ENCODE peak calls at places on chromosomes 2 and 18, in ten cellular contexts. Z, Q, C, R, T, D, M, F, B and L are unnamed samples.

GRCh38 chr18:2911533-2911932 is 64.7 kb downstream of the EMILIN2 start:
- DNase-seq in Z (no peak), Q (no peak), C (no peak), R (no peak), T (no peak), D (no peak), M (no peak), F (no peak), B (no peak), L (no peak)

GRCh38 chr2:102910724-102911123 is 148.9 kb downstream of the TMEM182 start:
- DNase-seq in Z (no peak), Q (no peak), C (no peak), R (no peak), T (no peak), D (no peak), M (no peak), F (no peak), B (no peak), L (no peak)

GRCh38 chr2:1553671-1554295 is 140.5 kb downstream of the TPO start:
- DNase-seq in Z (no peak), Q (no peak), C (peak; percentile 69), R (no peak), T (peak; percentile 59), D (no peak), M (no peak), F (no peak), B (peak; percentile 69), L (no peak)

GRCh38 chr2:156327835-156328401 is 4.6 kb downstream of the NR4A2 start:
- DNase-seq in Z (no peak), Q (no peak), C (no peak), R (no peak), T (no peak), D (no peak), M (no peak), F (no peak), B (no peak), L (no peak)

GRCh38 chr18:80143876-80144275 is 34.8 kb downstream of the ADNP2 start:
- DNase-seq in Z (no peak), Q (no peak), C (peak; percentile 36), R (no peak), T (no peak), D (no peak), M (no peak), F (no peak), B (peak; percentile 35), L (no peak)

GRCh38 chr18:78665644-78666043 is 314.0 kb upstream of the SALL3 start:
- DNase-seq in Z (no peak), Q (no peak), C (no peak), R (no peak), T (no peak), D (no peak), M (no peak), F (no peak), B (no peak), L (no peak)

GRCh38 chr18:59453468-59453961 is 94.5 kb upstream of the LMAN1 start:
- DNase-seq in Z (no peak), Q (no peak), C (no peak), R (no peak), T (no peak), D (no peak), M (no peak), F (peak; percentile 97), B (no peak), L (no peak)

GRCh38 chr2:227545990-227546389 is 52.7 kb upstream of the SCYGR2 start:
- DNase-seq in Z (no peak), Q (peak; percentile 28), C (peak; percentile 22), R (no peak), T (no peak), D (no peak), M (no peak), F (peak; percentile 40), B (peak; percentile 2), L (no peak)

GRCh38 chr2:74383254-74383653 is 3.1 kb upstream of the DCTN1 start:
- DNase-seq in Z (no peak), Q (no peak), C (peak; percentile 83), R (no peak), T (peak; percentile 44), D (no peak), M (no peak), F (peak; percentile 66), B (peak; percentile 41), L (no peak)

GRCh38 chr2:195613922-195614321 is 43.1 kb upstream of the SLC39A10 start:
- DNase-seq in Z (no peak), Q (no peak), C (peak; percentile 89), R (no peak), T (peak; percentile 77), D (no peak), M (no peak), F (peak; percentile 41), B (peak; percentile 95), L (no peak)

GRCh38 chr2:27645197-27645596 is 16.3 kb downstream of the GPN1 start:
- DNase-seq in Z (no peak), Q (no peak), C (no peak), R (no peak), T (no peak), D (no peak), M (no peak), F (no peak), B (no peak), L (no peak)

GRCh38 chr2:119482481-119483394 is 41.5 kb downstream of the SCTR start:
- DNase-seq in Z (peak; percentile 31), Q (no peak), C (no peak), R (no peak), T (no peak), D (no peak), M (peak; percentile 49), F (no peak), B (no peak), L (no peak)

GRCh38 chr2:102489646-102490045 is 16.6 kb downstream of the SLC9A4 start:
- DNase-seq in Z (no peak), Q (no peak), C (no peak), R (no peak), T (no peak), D (no peak), M (no peak), F (no peak), B (no peak), L (no peak)

GRCh38 chr2:229176136-229176535 is 95.0 kb downstream of the PID1 start:
- DNase-seq in Z (no peak), Q (no peak), C (no peak), R (no peak), T (no peak), D (no peak), M (no peak), F (no peak), B (no peak), L (no peak)

GRCh38 chr2:157592983-157593382 is 35.7 kb downstream of the ACVR1C start:
- DNase-seq in Z (no peak), Q (no peak), C (peak; percentile 52), R (no peak), T (no peak), D (no peak), M (no peak), F (peak; percentile 4), B (peak; percentile 12), L (no peak)

GRCh38 chr18:74333091-74333490 is 17.5 kb downstream of the C18orf63 start:
- DNase-seq in Z (no peak), Q (no peak), C (peak; percentile 45), R (no peak), T (no peak), D (no peak), M (no peak), F (no peak), B (no peak), L (no peak)

GRCh38 chr18:23756590-23757540 is 67.6 kb downstream of the LAMA3 start:
- DNase-seq in Z (no peak), Q (peak; percentile 35), C (no peak), R (no peak), T (no peak), D (no peak), M (no peak), F (no peak), B (no peak), L (no peak)

GRCh38 chr2:206274434-206275273 is at the start of gene ZDBF2:
- DNase-seq in Z (peak; percentile 78), Q (peak; percentile 70), C (peak; percentile 57), R (peak; percentile 82), T (peak; percentile 29), D (no peak), M (peak; percentile 39), F (no peak), B (peak; percentile 48), L (peak; percentile 67)

GRCh38 chr2:71804251-71804650 is 343.4 kb downstream of the CYP26B1 start:
- DNase-seq in Z (no peak), Q (no peak), C (peak; percentile 23), R (no peak), T (no peak), D (no peak), M (peak; percentile 9), F (peak; percentile 21), B (no peak), L (no peak)
- TF ChIP-seq CTCF in Z (no peak), Q (no peak), C (peak; percentile 17), R (no peak), T (no peak), D (no peak), M (no peak), F (peak; percentile 42), B (peak; percentile 39), L (no peak)

GRCh38 chr2:197378494-197378972 is 56.3 kb downstream of the SF3B1 start:
- DNase-seq in Z (peak; percentile 68), Q (peak; percentile 59), C (peak; percentile 67), R (peak; percentile 70), T (no peak), D (no peak), M (peak; percentile 45), F (peak; percentile 54), B (peak; percentile 24), L (peak; percentile 59)
- TF ChIP-seq CTCF in Z (peak; percentile 77), Q (peak; percentile 63), C (peak; percentile 68), R (peak; percentile 72), T (peak; percentile 77), D (peak; percentile 64), M (peak; percentile 75), F (peak; percentile 87), B (peak; percentile 83), L (peak; percentile 98)

GRCh38 chr18:12890500-12890899 is 6.5 kb upstream of the PTPN2 start:
- DNase-seq in Z (no peak), Q (no peak), C (peak; percentile 29), R (no peak), T (no peak), D (no peak), M (no peak), F (peak; percentile 45), B (no peak), L (no peak)
- TF ChIP-seq CTCF in Z (no peak), Q (no peak), C (peak; percentile 28), R (no peak), T (no peak), D (peak; percentile 32), M (no peak), F (peak; percentile 43), B (peak; percentile 39), L (no peak)

GRCh38 chr18:51540562-51540961 is 343.1 kb upstream of the MEX3C start:
- DNase-seq in Z (no peak), Q (no peak), C (no peak), R (no peak), T (no peak), D (no peak), M (no peak), F (no peak), B (no peak), L (no peak)

GRCh38 chr18:51531496-51531895 is 334.0 kb upstream of the MEX3C start:
- DNase-seq in Z (no peak), Q (no peak), C (no peak), R (no peak), T (no peak), D (no peak), M (no peak), F (no peak), B (no peak), L (no peak)

GRCh38 chr18:51541230-51541629 is 343.7 kb upstream of the MEX3C start:
- DNase-seq in Z (no peak), Q (no peak), C (no peak), R (no peak), T (no peak), D (no peak), M (no peak), F (no peak), B (no peak), L (no peak)

GRCh38 chr18:51537487-51537886 is 340.0 kb upstream of the MEX3C start:
- DNase-seq in Z (peak; percentile 41), Q (peak; percentile 58), C (peak; percentile 8), R (no peak), T (no peak), D (no peak), M (peak; percentile 25), F (no peak), B (peak; percentile 9), L (peak; percentile 29)
- TF ChIP-seq CTCF in Z (peak; percentile 12), Q (no peak), C (no peak), R (no peak), T (no peak), D (no peak), M (peak; percentile 45), F (no peak), B (peak; percentile 45), L (peak; percentile 58)